ENCODE peak calls at places on chromosomes 7 and 10, in nine cellular contexts. One of them, this sample, is unnamed.

GRCh38 chr10:114012650-114013049 is 31.0 kb upstream of the ADRB1 start:
- DNase-seq in Peyer's patch: no peak
- DNase-seq in transverse colon: no peak
- DNase-seq in tibial nerve: no peak
- DNase-seq in sigmoid colon: no peak
- DNase-seq in right lobe of liver: no peak
- DNase-seq in esophagus muscularis mucosa: peak; percentile 31
- DNase-seq in spleen: no peak
- DNase-seq in IMR-90: no peak
- DNase-seq in this sample: no peak

GRCh38 chr7:51251292-51251691 is 65.3 kb downstream of the COBL start:
- DNase-seq in Peyer's patch: peak; percentile 63
- DNase-seq in transverse colon: no peak
- DNase-seq in tibial nerve: no peak
- DNase-seq in sigmoid colon: no peak
- DNase-seq in right lobe of liver: no peak
- DNase-seq in esophagus muscularis mucosa: no peak
- DNase-seq in spleen: no peak
- DNase-seq in IMR-90: no peak
- DNase-seq in this sample: no peak

GRCh38 chr7:148020679-148021078 is 569.9 kb upstream of the C7orf33 start:
- DNase-seq in Peyer's patch: no peak
- DNase-seq in transverse colon: no peak
- DNase-seq in tibial nerve: no peak
- DNase-seq in sigmoid colon: no peak
- DNase-seq in right lobe of liver: no peak
- DNase-seq in esophagus muscularis mucosa: no peak
- DNase-seq in spleen: no peak
- DNase-seq in IMR-90: no peak
- DNase-seq in this sample: no peak

GRCh38 chr7:44978511-44979366 is at the start of gene MYO1G:
- DNase-seq in Peyer's patch: peak; percentile 93
- DNase-seq in transverse colon: peak; percentile 72
- DNase-seq in tibial nerve: no peak
- DNase-seq in sigmoid colon: peak; percentile 70
- DNase-seq in right lobe of liver: peak; percentile 61
- DNase-seq in esophagus muscularis mucosa: no peak
- DNase-seq in spleen: peak; percentile 97
- DNase-seq in IMR-90: no peak
- DNase-seq in this sample: no peak

GRCh38 chr10:62306663-62307062 is 38.0 kb upstream of the RTKN2 start:
- DNase-seq in Peyer's patch: no peak
- DNase-seq in transverse colon: no peak
- DNase-seq in tibial nerve: no peak
- DNase-seq in sigmoid colon: no peak
- DNase-seq in right lobe of liver: no peak
- DNase-seq in esophagus muscularis mucosa: no peak
- DNase-seq in spleen: peak; percentile 72
- DNase-seq in IMR-90: no peak
- DNase-seq in this sample: no peak

GRCh38 chr10:105974803-105975456 is 1189.6 kb downstream of the SORCS1 start:
- DNase-seq in Peyer's patch: no peak
- DNase-seq in transverse colon: no peak
- DNase-seq in tibial nerve: peak; percentile 20
- DNase-seq in sigmoid colon: peak; percentile 64
- DNase-seq in right lobe of liver: peak; percentile 30
- DNase-seq in esophagus muscularis mucosa: no peak
- DNase-seq in spleen: no peak
- DNase-seq in IMR-90: peak; percentile 1
- DNase-seq in this sample: peak; percentile 26

GRCh38 chr10:61655335-61655851 is 7.3 kb upstream of the CABCOCO1 start:
- DNase-seq in Peyer's patch: no peak
- DNase-seq in transverse colon: no peak
- DNase-seq in tibial nerve: no peak
- DNase-seq in sigmoid colon: no peak
- DNase-seq in right lobe of liver: no peak
- DNase-seq in esophagus muscularis mucosa: no peak
- DNase-seq in spleen: no peak
- DNase-seq in IMR-90: peak; percentile 63
- DNase-seq in this sample: no peak

GRCh38 chr7:114574384-114574783 is 159.8 kb downstream of the FOXP2 start:
- DNase-seq in Peyer's patch: no peak
- DNase-seq in transverse colon: no peak
- DNase-seq in tibial nerve: no peak
- DNase-seq in sigmoid colon: no peak
- DNase-seq in right lobe of liver: no peak
- DNase-seq in esophagus muscularis mucosa: no peak
- DNase-seq in spleen: no peak
- DNase-seq in IMR-90: peak; percentile 45
- DNase-seq in this sample: peak; percentile 66

GRCh38 chr10:95531994-95532399 is 29.2 kb downstream of the SORBS1 start:
- DNase-seq in Peyer's patch: no peak
- DNase-seq in transverse colon: no peak
- DNase-seq in tibial nerve: no peak
- DNase-seq in sigmoid colon: no peak
- DNase-seq in right lobe of liver: no peak
- DNase-seq in esophagus muscularis mucosa: no peak
- DNase-seq in spleen: no peak
- DNase-seq in IMR-90: no peak
- DNase-seq in this sample: no peak

GRCh38 chr10:79093658-79094411 is 25.1 kb downstream of the ZMIZ1 start:
- DNase-seq in Peyer's patch: peak; percentile 92
- DNase-seq in transverse colon: peak; percentile 89
- DNase-seq in tibial nerve: peak; percentile 67
- DNase-seq in sigmoid colon: peak; percentile 86
- DNase-seq in right lobe of liver: peak; percentile 82
- DNase-seq in esophagus muscularis mucosa: no peak
- DNase-seq in spleen: no peak
- DNase-seq in IMR-90: peak; percentile 81
- DNase-seq in this sample: peak; percentile 77

GRCh38 chr10:76547352-76547972 is 1090.1 kb downstream of the KCNMA1 start:
- DNase-seq in Peyer's patch: peak; percentile 88
- DNase-seq in transverse colon: peak; percentile 82
- DNase-seq in tibial nerve: peak; percentile 98
- DNase-seq in sigmoid colon: peak; percentile 89
- DNase-seq in right lobe of liver: peak; percentile 72
- DNase-seq in esophagus muscularis mucosa: no peak
- DNase-seq in spleen: no peak
- DNase-seq in IMR-90: peak; percentile 77
- DNase-seq in this sample: peak; percentile 87

GRCh38 chr7:76325092-76325491 is 22.6 kb downstream of the HSPB1 start:
- DNase-seq in Peyer's patch: no peak
- DNase-seq in transverse colon: no peak
- DNase-seq in tibial nerve: no peak
- DNase-seq in sigmoid colon: peak; percentile 45
- DNase-seq in right lobe of liver: no peak
- DNase-seq in esophagus muscularis mucosa: no peak
- DNase-seq in spleen: no peak
- DNase-seq in IMR-90: no peak
- DNase-seq in this sample: no peak
- H3K4me1 ChIP-seq in Peyer's patch: no peaks in the 10 kb centered on the region
- H3K4me1 ChIP-seq in transverse colon: no peaks in the 10 kb centered on the region
- H3K4me1 ChIP-seq in tibial nerve: no peaks in the 10 kb centered on the region
- H3K4me1 ChIP-seq in sigmoid colon: peaks cover 16% of the 10 kb centered on the region
- H3K4me1 ChIP-seq in right lobe of liver: no peaks in the 10 kb centered on the region
- H3K4me1 ChIP-seq in esophagus muscularis mucosa: peaks cover 33% of the 10 kb centered on the region
- H3K4me1 ChIP-seq in spleen: peaks cover 36% of the 10 kb centered on the region
- H3K4me1 ChIP-seq in IMR-90: peaks cover 8% of the 10 kb centered on the region
- H3K4me1 ChIP-seq in this sample: peaks cover 21% of the 10 kb centered on the region

GRCh38 chr10:120456626-120457430 is at the start of gene PLPP4:
- DNase-seq in Peyer's patch: no peak
- DNase-seq in transverse colon: no peak
- DNase-seq in tibial nerve: no peak
- DNase-seq in sigmoid colon: no peak
- DNase-seq in right lobe of liver: peak; percentile 28
- DNase-seq in esophagus muscularis mucosa: peak; percentile 86
- DNase-seq in spleen: no peak
- DNase-seq in IMR-90: no peak
- DNase-seq in this sample: peak; percentile 22
- TF ChIP-seq POLR2A in Peyer's patch: no peak
- TF ChIP-seq POLR2A in transverse colon: no peak
- TF ChIP-seq POLR2A in tibial nerve: no peak
- TF ChIP-seq POLR2A in sigmoid colon: no peak
- TF ChIP-seq POLR2A in right lobe of liver: no peak
- TF ChIP-seq POLR2A in esophagus muscularis mucosa: no peak
- TF ChIP-seq POLR2A in spleen: no peak
- TF ChIP-seq POLR2A in IMR-90: no peak
- TF ChIP-seq POLR2A in this sample: no peak

GRCh38 chr7:55044318-55044717 is 25.5 kb downstream of the EGFR start:
- DNase-seq in Peyer's patch: no peak
- DNase-seq in transverse colon: no peak
- DNase-seq in tibial nerve: no peak
- DNase-seq in sigmoid colon: no peak
- DNase-seq in right lobe of liver: no peak
- DNase-seq in esophagus muscularis mucosa: no peak
- DNase-seq in spleen: no peak
- DNase-seq in IMR-90: no peak
- DNase-seq in this sample: peak; percentile 53
- H3K4me1 ChIP-seq in Peyer's patch: peaks cover 38% of the 10 kb centered on the region
- H3K4me1 ChIP-seq in transverse colon: peaks cover 20% of the 10 kb centered on the region
- H3K4me1 ChIP-seq in tibial nerve: no peaks in the 10 kb centered on the region
- H3K4me1 ChIP-seq in sigmoid colon: peaks cover 58% of the 10 kb centered on the region
- H3K4me1 ChIP-seq in right lobe of liver: no peaks in the 10 kb centered on the region
- H3K4me1 ChIP-seq in esophagus muscularis mucosa: peaks cover 88% of the 10 kb centered on the region
- H3K4me1 ChIP-seq in spleen: peaks cover 3% of the 10 kb centered on the region
- H3K4me1 ChIP-seq in IMR-90: peaks cover 20% of the 10 kb centered on the region
- H3K4me1 ChIP-seq in this sample: peaks cover 29% of the 10 kb centered on the region

GRCh38 chr7:35037211-35037525 is at the start of gene DPY19L1:
- DNase-seq in Peyer's patch: no peak
- DNase-seq in transverse colon: no peak
- DNase-seq in tibial nerve: no peak
- DNase-seq in sigmoid colon: no peak
- DNase-seq in right lobe of liver: no peak
- DNase-seq in esophagus muscularis mucosa: no peak
- DNase-seq in spleen: no peak
- DNase-seq in IMR-90: no peak
- DNase-seq in this sample: no peak
- TF ChIP-seq POLR2A in Peyer's patch: no peak
- TF ChIP-seq POLR2A in transverse colon: no peak
- TF ChIP-seq POLR2A in tibial nerve: peak; percentile 40
- TF ChIP-seq POLR2A in sigmoid colon: no peak
- TF ChIP-seq POLR2A in right lobe of liver: peak; percentile 20
- TF ChIP-seq POLR2A in esophagus muscularis mucosa: no peak
- TF ChIP-seq POLR2A in spleen: peak; percentile 42
- TF ChIP-seq POLR2A in IMR-90: peak; percentile 36
- TF ChIP-seq POLR2A in this sample: no peak

DNA sequence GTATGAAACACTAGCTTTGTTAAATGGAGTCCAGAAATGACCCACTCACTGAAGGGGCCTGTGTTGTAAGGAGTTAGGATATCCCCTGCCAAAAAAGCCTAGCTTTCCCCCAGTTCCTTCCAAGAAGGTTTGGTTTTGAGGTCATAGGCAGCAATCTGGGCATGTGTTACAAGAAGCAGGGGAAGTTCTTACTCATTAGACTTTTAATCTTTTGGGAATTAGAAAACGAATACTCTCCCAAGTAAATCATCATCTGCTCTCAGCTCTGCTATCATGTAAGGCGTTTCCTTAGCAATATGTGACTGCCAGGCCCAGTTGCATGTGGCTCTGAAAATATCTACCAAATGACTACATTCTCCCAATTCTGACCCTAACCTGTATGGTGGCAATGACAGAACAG is 3.7 kb downstream of the NOD1 start:
- DNase-seq in Peyer's patch: no peak
- DNase-seq in transverse colon: no peak
- DNase-seq in tibial nerve: no peak
- DNase-seq in sigmoid colon: peak; percentile 72
- DNase-seq in right lobe of liver: no peak
- DNase-seq in esophagus muscularis mucosa: no peak
- DNase-seq in spleen: no peak
- DNase-seq in IMR-90: peak; percentile 84
- DNase-seq in this sample: no peak
- H3K4me1 ChIP-seq in Peyer's patch: peaks cover 50% of the 10 kb centered on the region
- H3K4me1 ChIP-seq in transverse colon: peaks cover 14% of the 10 kb centered on the region
- H3K4me1 ChIP-seq in tibial nerve: no peaks in the 10 kb centered on the region
- H3K4me1 ChIP-seq in sigmoid colon: peaks cover 73% of the 10 kb centered on the region
- H3K4me1 ChIP-seq in right lobe of liver: no peaks in the 10 kb centered on the region
- H3K4me1 ChIP-seq in esophagus muscularis mucosa: peaks cover 91% of the 10 kb centered on the region
- H3K4me1 ChIP-seq in spleen: peaks cover 95% of the 10 kb centered on the region
- H3K4me1 ChIP-seq in IMR-90: peaks cover 28% of the 10 kb centered on the region
- H3K4me1 ChIP-seq in this sample: peaks cover 52% of the 10 kb centered on the region

GRCh38 chr7:101882595-101883564 is 65.5 kb downstream of the CUX1 start:
- DNase-seq in Peyer's patch: peak; percentile 89
- DNase-seq in transverse colon: peak; percentile 85
- DNase-seq in tibial nerve: peak; percentile 84
- DNase-seq in sigmoid colon: peak; percentile 97
- DNase-seq in right lobe of liver: peak; percentile 80
- DNase-seq in esophagus muscularis mucosa: peak; percentile 95
- DNase-seq in spleen: no peak
- DNase-seq in IMR-90: peak; percentile 100
- DNase-seq in this sample: peak; percentile 95
- TF ChIP-seq POLR2A in Peyer's patch: no peak
- TF ChIP-seq POLR2A in transverse colon: no peak
- TF ChIP-seq POLR2A in tibial nerve: no peak
- TF ChIP-seq POLR2A in sigmoid colon: no peak
- TF ChIP-seq POLR2A in right lobe of liver: peak; percentile 60
- TF ChIP-seq POLR2A in esophagus muscularis mucosa: no peak
- TF ChIP-seq POLR2A in spleen: no peak
- TF ChIP-seq POLR2A in IMR-90: peak; percentile 40
- TF ChIP-seq POLR2A in this sample: no peak

DNA sequence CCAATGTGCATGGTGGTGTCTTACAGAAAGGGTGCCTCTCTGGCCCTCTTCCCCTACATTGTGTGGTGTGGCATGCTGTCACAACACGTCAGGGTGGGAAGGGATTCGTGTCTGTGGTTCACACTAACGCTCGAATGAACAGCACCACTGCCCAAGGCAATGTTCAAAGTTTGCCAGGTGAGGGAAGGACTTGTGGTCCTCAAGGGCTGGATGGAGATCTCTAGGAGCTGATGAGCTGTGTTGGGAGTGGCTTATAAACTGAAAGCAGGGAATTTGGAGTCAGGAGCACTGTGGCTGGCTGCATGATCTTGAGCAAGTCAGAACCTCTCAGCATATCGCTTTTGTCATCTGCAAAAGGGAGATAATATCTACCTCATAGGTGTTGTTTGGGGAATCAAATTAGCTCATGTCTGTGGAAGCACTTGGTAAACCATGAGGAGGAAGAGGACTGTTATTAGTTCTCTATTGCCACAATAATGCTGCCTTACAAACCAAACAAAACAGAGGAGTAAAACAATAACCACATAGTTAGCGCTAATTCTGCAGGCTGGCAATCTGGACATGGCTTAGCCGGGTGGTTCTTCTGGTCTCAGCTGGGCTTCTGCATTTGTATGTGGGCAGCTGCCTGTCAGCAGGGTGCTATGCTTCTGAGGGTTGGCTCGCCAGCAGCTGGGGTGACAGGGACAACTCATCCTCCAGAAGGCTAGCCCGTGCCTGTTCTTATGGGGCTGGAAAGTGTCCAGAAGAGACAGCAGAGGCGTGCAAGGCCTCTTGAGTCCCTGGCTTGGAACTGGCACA is 22.9 kb upstream of the C10orf105 start:
- DNase-seq in Peyer's patch: no peak
- DNase-seq in transverse colon: no peak
- DNase-seq in tibial nerve: no peak
- DNase-seq in sigmoid colon: no peak
- DNase-seq in right lobe of liver: no peak
- DNase-seq in esophagus muscularis mucosa: no peak
- DNase-seq in spleen: peak; percentile 72
- DNase-seq in IMR-90: no peak
- DNase-seq in this sample: no peak
- H3K4me1 ChIP-seq in Peyer's patch: peaks cover 40% of the 10 kb centered on the region
- H3K4me1 ChIP-seq in transverse colon: peaks cover 20% of the 10 kb centered on the region
- H3K4me1 ChIP-seq in tibial nerve: no peaks in the 10 kb centered on the region
- H3K4me1 ChIP-seq in sigmoid colon: peaks cover 41% of the 10 kb centered on the region
- H3K4me1 ChIP-seq in right lobe of liver: no peaks in the 10 kb centered on the region
- H3K4me1 ChIP-seq in esophagus muscularis mucosa: peaks cover 40% of the 10 kb centered on the region
- H3K4me1 ChIP-seq in spleen: peaks cover 100% of the 10 kb centered on the region
- H3K4me1 ChIP-seq in IMR-90: peaks cover 2% of the 10 kb centered on the region
- H3K4me1 ChIP-seq in this sample: peaks cover 24% of the 10 kb centered on the region

This sample was measured in body of pancreas.